ENCODE peak calls at places on chromosomes 11 and 22, in nine cellular contexts. Q is left cardiac atrium; C is coronary artery; H is NCI-H2081; I is fibroblast of mammary gland; E is cardiac fibroblast; O is posterior vena cava; K is GM20000; J is effector memory CD4-positive, alpha-beta T cell. Y is an unnamed sample.
A peak's percentile ranks its signal among the peaks of the same experiment; 100 is the strongest.

GRCh38 chr11:1869427-1870325 is 16.8 kb downstream of the LSP1 start:
- DNase-seq in Q (no peak), K (no peak), J (no peak), E (no peak), H (no peak), O (no peak), I (no peak), C (no peak), Y (no peak)

GRCh38 chr22:17159504-17159951 is 451 bp upstream of the HDHD5 start:
- DNase-seq in Q (peak; percentile 55), I (peak; percentile 56), J (no peak), E (peak; percentile 45), K (peak; percentile 57), O (peak; percentile 85), C (peak; percentile 79), H (peak; percentile 64), Y (no peak)

GRCh38 chr11:33474866-33475265 is 217.7 kb downstream of the HIPK3 start:
- DNase-seq in O (no peak), H (no peak), I (no peak), E (no peak), J (no peak), C (no peak), Q (no peak), K (no peak), Y (no peak)

GRCh38 chr11:11400635-11401232 is 47.7 kb upstream of the CSNK2A3 start:
- DNase-seq in H (no peak), J (no peak), K (peak; percentile 23), I (peak; percentile 16), E (no peak), Q (no peak), C (no peak), O (no peak), Y (no peak)

GRCh38 chr22:36221799-36222751 is 17.3 kb downstream of the APOL2 start:
- DNase-seq in Q (no peak), C (peak; percentile 73), H (peak; percentile 37), J (peak; percentile 9), K (peak; percentile 54), I (peak; percentile 46), O (no peak), E (peak; percentile 53), Y (no peak)

GRCh38 chr11:123434262-123434661 is 4.2 kb downstream of the GRAMD1B start:
- DNase-seq in Q (no peak), J (no peak), K (peak; percentile 45), I (peak; percentile 28), E (no peak), H (peak; percentile 16), C (no peak), O (no peak), Y (no peak)

GRCh38 chr11:116224154-116224888 is 548.5 kb downstream of the BUD13 start:
- DNase-seq in C (no peak), Q (peak; percentile 56), I (peak; percentile 21), J (no peak), H (peak; percentile 71), K (peak; percentile 66), O (peak; percentile 76), E (peak; percentile 43), Y (no peak)

GRCh38 chr11:124069429-124070401 is 28.6 kb upstream of the OR10G7 start:
- DNase-seq in I (peak; percentile 62), K (peak; percentile 24), E (peak; percentile 74), H (peak; percentile 69), C (no peak), O (no peak), J (no peak), Q (peak; percentile 48), Y (no peak)

GRCh38 chr11:124758355-124759267 is 3.5 kb downstream of the ESAM start:
- DNase-seq in O (peak; percentile 93), Q (peak; percentile 84), E (peak; percentile 70), J (peak; percentile 25), C (no peak), K (peak; percentile 88), I (peak; percentile 56), H (peak; percentile 70), Y (no peak)

GRCh38 chr11:34105079-34105956 is at the start of gene NAT10:
- DNase-seq in J (peak; percentile 97), O (peak; percentile 99), H (peak; percentile 99), I (peak; percentile 99), Q (peak; percentile 98), E (peak; percentile 99), K (peak; percentile 90), C (peak; percentile 98), Y (peak; percentile 94)

GRCh38 chr11:46112961-46113617 is 8.2 kb downstream of the PHF21A start:
- DNase-seq in J (no peak), C (no peak), I (peak; percentile 82), Q (no peak), K (peak; percentile 45), O (no peak), E (peak; percentile 73), H (peak; percentile 60), Y (no peak)

GRCh38 chr22:45478108-45478771 is 24.4 kb upstream of the FBLN1 start:
- DNase-seq in E (peak; percentile 67), Q (no peak), J (no peak), O (peak; percentile 69), I (peak; percentile 98), H (no peak), K (no peak), C (no peak), Y (peak; percentile 93)

GRCh38 chr22:22702874-22703570 is 58.6 kb downstream of the GGTLC2 start:
- DNase-seq in E (no peak), O (no peak), I (no peak), Q (no peak), C (peak; percentile 56), H (no peak), J (no peak), K (no peak), Y (no peak)

GRCh38 chr11:96465537-96465936 is 75.7 kb downstream of the JRKL start:
- DNase-seq in H (peak; percentile 60), J (no peak), O (no peak), K (no peak), I (no peak), E (no peak), C (no peak), Q (no peak), Y (no peak)

GRCh38 chr11:23236846-23237550 is 376.7 kb upstream of the CCDC179 start:
- DNase-seq in I (peak; percentile 57), H (no peak), O (no peak), Q (no peak), C (no peak), E (peak; percentile 57), K (no peak), J (no peak), Y (peak; percentile 59)

GRCh38 chr22:35893698-35894097 is 134.9 kb downstream of the RBFOX2 start:
- DNase-seq in J (no peak), K (no peak), Q (no peak), O (no peak), C (no peak), E (peak; percentile 84), I (peak; percentile 77), H (no peak), Y (no peak)

GRCh38 chr11:36253238-36253637 is 36.0 kb downstream of the COMMD9 start:
- DNase-seq in I (no peak), K (no peak), C (no peak), O (no peak), E (no peak), H (no peak), J (no peak), Q (no peak), Y (no peak)

Y was measured in AG04449.